ENCODE peak calls at places on chromosomes 6 and 20, in seven cellular contexts. One of them, this sample, is unnamed.

GRCh38 chr6:139470971-139471370 is 96.5 kb upstream of the CITED2 start:
- DNase-seq in heart left ventricle: no peak
- DNase-seq in HCT116: no peak
- DNase-seq in HFFc6: no peak
- DNase-seq in breast epithelium: no peak
- DNase-seq in GM23338: no peak
- DNase-seq in GM13977: no peak
- DNase-seq in this sample: no peak

GRCh38 chr6:169800668-169801395 is 49.4 kb downstream of the ERMARD start:
- DNase-seq in heart left ventricle: no peak
- DNase-seq in HCT116: peak; percentile 13
- DNase-seq in HFFc6: peak; percentile 58
- DNase-seq in breast epithelium: no peak
- DNase-seq in GM23338: no peak
- DNase-seq in GM13977: no peak
- DNase-seq in this sample: no peak

GRCh38 chr6:80553071-80553740 is 446.7 kb downstream of the BCKDHB start:
- DNase-seq in heart left ventricle: no peak
- DNase-seq in HCT116: no peak
- DNase-seq in HFFc6: no peak
- DNase-seq in breast epithelium: no peak
- DNase-seq in GM23338: no peak
- DNase-seq in GM13977: no peak
- DNase-seq in this sample: no peak

GRCh38 chr20:20482453-20482852 is 114.5 kb downstream of the INSM1 start:
- DNase-seq in heart left ventricle: no peak
- DNase-seq in HCT116: no peak
- DNase-seq in HFFc6: no peak
- DNase-seq in breast epithelium: no peak
- DNase-seq in GM23338: no peak
- DNase-seq in GM13977: no peak
- DNase-seq in this sample: no peak

GRCh38 chr6:135180458-135181332 is at the start of gene MYB:
- DNase-seq in heart left ventricle: peak; percentile 83
- DNase-seq in HCT116: no peak
- DNase-seq in HFFc6: peak; percentile 18
- DNase-seq in breast epithelium: peak; percentile 58
- DNase-seq in GM23338: peak; percentile 82
- DNase-seq in GM13977: peak; percentile 92
- DNase-seq in this sample: no peak

GRCh38 chr6:170224694-170225660 is 65.9 kb downstream of the DLL1 start:
- DNase-seq in heart left ventricle: peak; percentile 40
- DNase-seq in HCT116: no peak
- DNase-seq in HFFc6: peak; percentile 28
- DNase-seq in breast epithelium: peak; percentile 73
- DNase-seq in GM23338: no peak
- DNase-seq in GM13977: no peak
- DNase-seq in this sample: no peak

GRCh38 chr20:14691994-14692393 is 354.6 kb upstream of the FLRT3 start:
- DNase-seq in heart left ventricle: no peak
- DNase-seq in HCT116: no peak
- DNase-seq in HFFc6: no peak
- DNase-seq in breast epithelium: no peak
- DNase-seq in GM23338: no peak
- DNase-seq in GM13977: no peak
- DNase-seq in this sample: no peak

GRCh38 chr6:144338474-144338873 is 53.3 kb downstream of the UTRN start:
- DNase-seq in heart left ventricle: no peak
- DNase-seq in HCT116: no peak
- DNase-seq in HFFc6: no peak
- DNase-seq in breast epithelium: no peak
- DNase-seq in GM23338: peak; percentile 47
- DNase-seq in GM13977: no peak
- DNase-seq in this sample: no peak

GRCh38 chr6:32371204-32371603 is 499 bp downstream of the TSBP1 start:
- DNase-seq in heart left ventricle: no peak
- DNase-seq in HCT116: no peak
- DNase-seq in HFFc6: no peak
- DNase-seq in breast epithelium: no peak
- DNase-seq in GM23338: no peak
- DNase-seq in GM13977: no peak
- DNase-seq in this sample: no peak

GRCh38 chr6:66516377-66516776 is 809.4 kb upstream of the EYS start:
- DNase-seq in heart left ventricle: no peak
- DNase-seq in HCT116: no peak
- DNase-seq in HFFc6: no peak
- DNase-seq in breast epithelium: no peak
- DNase-seq in GM23338: no peak
- DNase-seq in GM13977: no peak
- DNase-seq in this sample: no peak

GRCh38 chr6:115004982-115005381 is 662.2 kb upstream of the HS3ST5 start:
- DNase-seq in heart left ventricle: no peak
- DNase-seq in HCT116: no peak
- DNase-seq in HFFc6: no peak
- DNase-seq in breast epithelium: no peak
- DNase-seq in GM23338: peak; percentile 22
- DNase-seq in GM13977: no peak
- DNase-seq in this sample: no peak

GRCh38 chr6:7175463-7175862 is 67.7 kb downstream of the RREB1 start:
- DNase-seq in heart left ventricle: no peak
- DNase-seq in HCT116: no peak
- DNase-seq in HFFc6: no peak
- DNase-seq in breast epithelium: no peak
- DNase-seq in GM23338: peak; percentile 50
- DNase-seq in GM13977: no peak
- DNase-seq in this sample: no peak

GRCh38 chr6:151325075-151326050 is 66.0 kb downstream of the ZBTB2 start:
- DNase-seq in heart left ventricle: peak; percentile 74
- DNase-seq in HCT116: peak; percentile 78
- DNase-seq in HFFc6: peak; percentile 23
- DNase-seq in breast epithelium: peak; percentile 53
- DNase-seq in GM23338: peak; percentile 75
- DNase-seq in GM13977: no peak
- DNase-seq in this sample: peak; percentile 42

GRCh38 chr20:23242556-23243180 is 107.9 kb upstream of the NXT1 start:
- DNase-seq in heart left ventricle: no peak
- DNase-seq in HCT116: no peak
- DNase-seq in HFFc6: no peak
- DNase-seq in breast epithelium: no peak
- DNase-seq in GM23338: no peak
- DNase-seq in GM13977: no peak
- DNase-seq in this sample: no peak

GRCh38 chr6:37488464-37488863 is 11.2 kb downstream of the CCDC167 start:
- DNase-seq in heart left ventricle: no peak
- DNase-seq in HCT116: no peak
- DNase-seq in HFFc6: no peak
- DNase-seq in breast epithelium: no peak
- DNase-seq in GM23338: no peak
- DNase-seq in GM13977: no peak
- DNase-seq in this sample: no peak

GRCh38 chr6:56655250-56655649 is 12.6 kb upstream of the DST start:
- DNase-seq in heart left ventricle: no peak
- DNase-seq in HCT116: no peak
- DNase-seq in HFFc6: no peak
- DNase-seq in breast epithelium: no peak
- DNase-seq in GM23338: no peak
- DNase-seq in GM13977: no peak
- DNase-seq in this sample: no peak

GRCh38 chr20:31918471-31919105 is 33.3 kb downstream of the PDRG1 start:
- DNase-seq in heart left ventricle: no peak
- DNase-seq in HCT116: no peak
- DNase-seq in HFFc6: no peak
- DNase-seq in breast epithelium: no peak
- DNase-seq in GM23338: no peak
- DNase-seq in GM13977: no peak
- DNase-seq in this sample: no peak

GRCh38 chr6:98124176-98124575 is 710.2 kb upstream of the POU3F2 start:
- DNase-seq in heart left ventricle: no peak
- DNase-seq in HCT116: no peak
- DNase-seq in HFFc6: no peak
- DNase-seq in breast epithelium: no peak
- DNase-seq in GM23338: no peak
- DNase-seq in GM13977: no peak
- DNase-seq in this sample: no peak

GRCh38 chr6:75386050-75386770 is 101.6 kb upstream of the TMEM30A start:
- DNase-seq in heart left ventricle: no peak
- DNase-seq in HCT116: no peak
- DNase-seq in HFFc6: peak; percentile 37
- DNase-seq in breast epithelium: no peak
- DNase-seq in GM23338: no peak
- DNase-seq in GM13977: no peak
- DNase-seq in this sample: no peak

GRCh38 chr6:113620372-113620771 is 236.8 kb upstream of the MARCKS start:
- DNase-seq in heart left ventricle: no peak
- DNase-seq in HCT116: no peak
- DNase-seq in HFFc6: no peak
- DNase-seq in breast epithelium: no peak
- DNase-seq in GM23338: no peak
- DNase-seq in GM13977: no peak
- DNase-seq in this sample: no peak

GRCh38 chr20:59020938-59021551 is 1.8 kb downstream of the TUBB1 start:
- DNase-seq in heart left ventricle: no peak
- DNase-seq in HCT116: no peak
- DNase-seq in HFFc6: peak; percentile 62
- DNase-seq in breast epithelium: no peak
- DNase-seq in GM23338: no peak
- DNase-seq in GM13977: no peak
- DNase-seq in this sample: no peak

GRCh38 chr6:129801909-129802308 is 59.2 kb downstream of the TMEM244 start:
- DNase-seq in heart left ventricle: no peak
- DNase-seq in HCT116: no peak
- DNase-seq in HFFc6: no peak
- DNase-seq in breast epithelium: peak; percentile 69
- DNase-seq in GM23338: no peak
- DNase-seq in GM13977: no peak
- DNase-seq in this sample: no peak

GRCh38 chr20:45229264-45230056 is 8.3 kb downstream of the SEMG2 start:
- DNase-seq in heart left ventricle: no peak
- DNase-seq in HCT116: peak; percentile 60
- DNase-seq in HFFc6: no peak
- DNase-seq in breast epithelium: no peak
- DNase-seq in GM23338: peak; percentile 91
- DNase-seq in GM13977: no peak
- DNase-seq in this sample: no peak

GRCh38 chr20:12925863-12926547 is 82.8 kb upstream of the SPTLC3 start:
- DNase-seq in heart left ventricle: no peak
- DNase-seq in HCT116: no peak
- DNase-seq in HFFc6: no peak
- DNase-seq in breast epithelium: no peak
- DNase-seq in GM23338: no peak
- DNase-seq in GM13977: no peak
- DNase-seq in this sample: no peak

GRCh38 chr6:108940741-108941140 is 92.5 kb downstream of the ARMC2 start:
- DNase-seq in heart left ventricle: no peak
- DNase-seq in HCT116: no peak
- DNase-seq in HFFc6: no peak
- DNase-seq in breast epithelium: no peak
- DNase-seq in GM23338: no peak
- DNase-seq in GM13977: no peak
- DNase-seq in this sample: no peak

GRCh38 chr6:20704325-20704724 is 170.1 kb downstream of the CDKAL1 start:
- DNase-seq in heart left ventricle: no peak
- DNase-seq in HCT116: no peak
- DNase-seq in HFFc6: no peak
- DNase-seq in breast epithelium: no peak
- DNase-seq in GM23338: no peak
- DNase-seq in GM13977: no peak
- DNase-seq in this sample: no peak

GRCh38 chr6:39389372-39389767 is 66.9 kb upstream of the KCNK16 start:
- DNase-seq in heart left ventricle: no peak
- DNase-seq in HCT116: no peak
- DNase-seq in HFFc6: no peak
- DNase-seq in breast epithelium: no peak
- DNase-seq in GM23338: peak; percentile 73
- DNase-seq in GM13977: no peak
- DNase-seq in this sample: no peak

GRCh38 chr20:42795399-42795798 is 394.3 kb downstream of the PTPRT start:
- DNase-seq in heart left ventricle: no peak
- DNase-seq in HCT116: no peak
- DNase-seq in HFFc6: no peak
- DNase-seq in breast epithelium: no peak
- DNase-seq in GM23338: no peak
- DNase-seq in GM13977: no peak
- DNase-seq in this sample: no peak

GRCh38 chr6:33018904-33019303 is 9.5 kb upstream of the HLA-DOA start:
- DNase-seq in heart left ventricle: no peak
- DNase-seq in HCT116: no peak
- DNase-seq in HFFc6: no peak
- DNase-seq in breast epithelium: no peak
- DNase-seq in GM23338: peak; percentile 6
- DNase-seq in GM13977: peak; percentile 63
- DNase-seq in this sample: peak; percentile 3

DNA sequence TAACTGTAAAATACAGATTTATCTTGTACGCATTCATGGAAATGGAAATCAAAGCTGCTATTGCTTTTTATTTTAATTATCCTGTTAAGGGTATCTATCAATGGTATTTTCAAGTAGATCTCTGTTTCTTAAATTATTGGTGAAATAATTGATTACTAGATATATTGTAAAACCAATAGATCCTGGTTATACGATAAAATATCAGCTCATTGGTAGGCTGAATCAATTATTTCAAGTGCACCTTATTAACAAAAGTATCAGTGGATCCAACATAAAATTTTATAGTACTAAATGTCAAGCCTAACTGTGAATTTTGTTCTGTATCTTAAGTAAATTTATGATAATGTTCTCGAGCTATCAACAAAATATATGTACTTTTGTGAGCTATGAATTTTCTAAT is 21.8 kb downstream of the PARD6B start:
- DNase-seq in heart left ventricle: no peak
- DNase-seq in HCT116: no peak
- DNase-seq in HFFc6: no peak
- DNase-seq in breast epithelium: no peak
- DNase-seq in GM23338: no peak
- DNase-seq in GM13977: no peak
- DNase-seq in this sample: no peak
- TF ChIP-seq CTCF in heart left ventricle: no peak
- TF ChIP-seq CTCF in HCT116: no peak
- TF ChIP-seq CTCF in HFFc6: no peak
- TF ChIP-seq CTCF in breast epithelium: no peak
- TF ChIP-seq CTCF in GM23338: no peak
- TF ChIP-seq CTCF in GM13977: no peak
- TF ChIP-seq CTCF in this sample: no peak

GRCh38 chr6:93828553-93828952 is 409.2 kb upstream of the EPHA7 start:
- DNase-seq in heart left ventricle: no peak
- DNase-seq in HCT116: no peak
- DNase-seq in HFFc6: no peak
- DNase-seq in breast epithelium: no peak
- DNase-seq in GM23338: peak; percentile 51
- DNase-seq in GM13977: no peak
- DNase-seq in this sample: no peak
- TF ChIP-seq CTCF in heart left ventricle: no peak
- TF ChIP-seq CTCF in HCT116: no peak
- TF ChIP-seq CTCF in HFFc6: no peak
- TF ChIP-seq CTCF in breast epithelium: no peak
- TF ChIP-seq CTCF in GM23338: no peak
- TF ChIP-seq CTCF in GM13977: no peak
- TF ChIP-seq CTCF in this sample: no peak

GRCh38 chr6:145814501-145815350 is at the start of gene FBXO30:
- DNase-seq in heart left ventricle: peak; percentile 94
- DNase-seq in HCT116: peak; percentile 54
- DNase-seq in HFFc6: peak; percentile 63
- DNase-seq in breast epithelium: peak; percentile 81
- DNase-seq in GM23338: peak; percentile 90
- DNase-seq in GM13977: peak; percentile 88
- DNase-seq in this sample: peak; percentile 66
- TF ChIP-seq CTCF in heart left ventricle: no peak
- TF ChIP-seq CTCF in HCT116: no peak
- TF ChIP-seq CTCF in HFFc6: peak; percentile 39
- TF ChIP-seq CTCF in breast epithelium: peak; percentile 49
- TF ChIP-seq CTCF in GM23338: no peak
- TF ChIP-seq CTCF in GM13977: no peak
- TF ChIP-seq CTCF in this sample: no peak

GRCh38 chr6:16764188-16764950 is 3.1 kb upstream of the ATXN1 start:
- DNase-seq in heart left ventricle: no peak
- DNase-seq in HCT116: no peak
- DNase-seq in HFFc6: peak; percentile 59
- DNase-seq in breast epithelium: no peak
- DNase-seq in GM23338: peak; percentile 44
- DNase-seq in GM13977: peak; percentile 31
- DNase-seq in this sample: no peak
- TF ChIP-seq CTCF in heart left ventricle: peak; percentile 48
- TF ChIP-seq CTCF in HCT116: peak; percentile 46
- TF ChIP-seq CTCF in HFFc6: peak; percentile 78
- TF ChIP-seq CTCF in breast epithelium: no peak
- TF ChIP-seq CTCF in GM23338: peak; percentile 47
- TF ChIP-seq CTCF in GM13977: peak; percentile 37
- TF ChIP-seq CTCF in this sample: peak; percentile 51

This sample was measured in AG09319.